ENCODE peak calls at places on chromosomes 11 and 22, in five cellular contexts. One of them, this sample, is unnamed. For H3K36me3, the result is how much of the 10 kb centered on the place peaks cover.

GRCh38 chr11:120566176-120566575 is 54.6 kb downstream of the GRIK4 start:
- DNase-seq in brain microvascular endothelial cell: peak
- DNase-seq in heart left ventricle: no peak
- DNase-seq in fibroblast of lung: peak
- DNase-seq in K562: no peak
- DNase-seq in this sample: no peak

GRCh38 chr22:24996420-24996952 is 44.0 kb downstream of the KIAA1671 start:
- DNase-seq in heart left ventricle: no peak
- DNase-seq in K562: no peak
- DNase-seq in fibroblast of lung: peak
- DNase-seq in brain microvascular endothelial cell: no peak
- DNase-seq in this sample: peak

GRCh38 chr11:59510917-59511589 is at the start of gene OR4D9:
- DNase-seq in heart left ventricle: no peak
- DNase-seq in fibroblast of lung: no peak
- DNase-seq in brain microvascular endothelial cell: no peak
- DNase-seq in K562: no peak
- DNase-seq in this sample: peak

GRCh38 chr11:65500262-65501004 is 1.6 kb downstream of the MALAT1 start:
- DNase-seq in brain microvascular endothelial cell: peak
- DNase-seq in heart left ventricle: no peak
- DNase-seq in K562: no peak
- DNase-seq in fibroblast of lung: peak
- DNase-seq in this sample: peak

GRCh38 chr11:100682247-100682969 is 4.7 kb upstream of the ARHGAP42 start:
- DNase-seq in brain microvascular endothelial cell: no peak
- DNase-seq in fibroblast of lung: no peak
- DNase-seq in heart left ventricle: no peak
- DNase-seq in K562: no peak
- DNase-seq in this sample: peak

GRCh38 chr22:22687638-22688500 is 43.5 kb downstream of the GGTLC2 start:
- DNase-seq in heart left ventricle: peak
- DNase-seq in brain microvascular endothelial cell: peak
- DNase-seq in fibroblast of lung: peak
- DNase-seq in K562: peak
- DNase-seq in this sample: peak

GRCh38 chr11:88157401-88157800 is 17.8 kb downstream of the RAB38 start:
- DNase-seq in K562: no peak
- DNase-seq in heart left ventricle: no peak
- DNase-seq in brain microvascular endothelial cell: no peak
- DNase-seq in fibroblast of lung: no peak
- DNase-seq in this sample: no peak

GRCh38 chr11:101915811-101916291 is 471 bp downstream of the ANGPTL5 start:
- DNase-seq in heart left ventricle: no peak
- DNase-seq in fibroblast of lung: peak
- DNase-seq in K562: no peak
- DNase-seq in brain microvascular endothelial cell: peak
- DNase-seq in this sample: peak

GRCh38 chr22:45224988-45225731 is 15.5 kb downstream of the KIAA0930 start:
- DNase-seq in heart left ventricle: no peak
- DNase-seq in fibroblast of lung: no peak
- DNase-seq in brain microvascular endothelial cell: no peak
- DNase-seq in K562: no peak
- DNase-seq in this sample: no peak

GRCh38 chr22:46126853-46127385 is 23.4 kb upstream of the PPARA start:
- DNase-seq in brain microvascular endothelial cell: no peak
- DNase-seq in fibroblast of lung: no peak
- DNase-seq in heart left ventricle: no peak
- DNase-seq in K562: no peak
- DNase-seq in this sample: no peak

GRCh38 chr11:79406376-79406775 is 34.5 kb downstream of the TENM4 start:
- DNase-seq in heart left ventricle: no peak
- DNase-seq in K562: no peak
- DNase-seq in fibroblast of lung: no peak
- DNase-seq in brain microvascular endothelial cell: no peak
- DNase-seq in this sample: no peak

GRCh38 chr11:125959931-125960330 is 14.1 kb downstream of the VSIG10L2 start:
- DNase-seq in fibroblast of lung: no peak
- DNase-seq in brain microvascular endothelial cell: no peak
- DNase-seq in heart left ventricle: no peak
- DNase-seq in K562: no peak
- DNase-seq in this sample: no peak

GRCh38 chr22:47174671-47175111 is 412.2 kb downstream of the TBC1D22A start:
- DNase-seq in fibroblast of lung: no peak
- DNase-seq in heart left ventricle: peak
- DNase-seq in brain microvascular endothelial cell: no peak
- DNase-seq in K562: no peak
- DNase-seq in this sample: no peak

GRCh38 chr22:19430890-19431541 is 517 bp downstream of the HIRA start:
- DNase-seq in K562: peak
- DNase-seq in fibroblast of lung: peak
- DNase-seq in heart left ventricle: peak
- DNase-seq in brain microvascular endothelial cell: no peak
- DNase-seq in this sample: peak

GRCh38 chr11:15412054-15412453 is 297.3 kb downstream of the INSC start:
- DNase-seq in K562: no peak
- DNase-seq in fibroblast of lung: no peak
- DNase-seq in brain microvascular endothelial cell: no peak
- DNase-seq in heart left ventricle: no peak
- DNase-seq in this sample: no peak

GRCh38 chr11:8712506-8712905 is 29.9 kb downstream of the RPL27A start:
- DNase-seq in brain microvascular endothelial cell: no peak
- DNase-seq in fibroblast of lung: no peak
- DNase-seq in heart left ventricle: no peak
- DNase-seq in K562: no peak
- DNase-seq in this sample: no peak

GRCh38 chr11:97937501-97937900 is 1083.2 kb upstream of the CNTN5 start:
- DNase-seq in fibroblast of lung: peak
- DNase-seq in heart left ventricle: no peak
- DNase-seq in brain microvascular endothelial cell: peak
- DNase-seq in K562: no peak
- DNase-seq in this sample: no peak

GRCh38 chr22:46358766-46359165 is 23.3 kb downstream of the TRMU start:
- DNase-seq in heart left ventricle: no peak
- DNase-seq in fibroblast of lung: no peak
- DNase-seq in brain microvascular endothelial cell: no peak
- DNase-seq in K562: no peak
- DNase-seq in this sample: no peak

GRCh38 chr22:38452373-38453064 is 2.5 kb downstream of the KCNJ4 start:
- DNase-seq in heart left ventricle: peak
- DNase-seq in brain microvascular endothelial cell: no peak
- DNase-seq in fibroblast of lung: peak
- DNase-seq in K562: no peak
- DNase-seq in this sample: peak

GRCh38 chr11:720642-721346 is 14.8 kb downstream of the EPS8L2 start:
- DNase-seq in heart left ventricle: no peak
- DNase-seq in K562: peak
- DNase-seq in brain microvascular endothelial cell: no peak
- DNase-seq in fibroblast of lung: no peak
- DNase-seq in this sample: no peak

GRCh38 chr22:40462195-40462988 is 92.0 kb downstream of the SGSM3 start:
- DNase-seq in brain microvascular endothelial cell: no peak
- DNase-seq in heart left ventricle: no peak
- DNase-seq in K562: no peak
- DNase-seq in fibroblast of lung: no peak
- DNase-seq in this sample: no peak

GRCh38 chr11:63567044-63567840 is 4.1 kb upstream of the PLAAT2 start:
- DNase-seq in fibroblast of lung: peak
- DNase-seq in heart left ventricle: peak
- DNase-seq in K562: peak
- DNase-seq in brain microvascular endothelial cell: peak
- DNase-seq in this sample: peak

GRCh38 chr22:18987765-18988164 is 51.7 kb upstream of the PRODH start:
- DNase-seq in fibroblast of lung: no peak
- DNase-seq in heart left ventricle: no peak
- DNase-seq in K562: peak
- DNase-seq in brain microvascular endothelial cell: no peak
- DNase-seq in this sample: peak

GRCh38 chr22:36589856-36590255 is 60.9 kb upstream of the EIF3D start:
- DNase-seq in fibroblast of lung: no peak
- DNase-seq in brain microvascular endothelial cell: no peak
- DNase-seq in heart left ventricle: no peak
- DNase-seq in K562: no peak
- DNase-seq in this sample: no peak

GRCh38 chr11:67561971-67562560 is 21.5 kb upstream of the GSTP1 start:
- DNase-seq in K562: no peak
- DNase-seq in brain microvascular endothelial cell: no peak
- DNase-seq in heart left ventricle: no peak
- DNase-seq in fibroblast of lung: peak
- DNase-seq in this sample: no peak

GRCh38 chr22:30876925-30877553 is 91.5 kb downstream of the MORC2 start:
- DNase-seq in K562: no peak
- DNase-seq in brain microvascular endothelial cell: no peak
- DNase-seq in heart left ventricle: peak
- DNase-seq in fibroblast of lung: peak
- DNase-seq in this sample: peak

GRCh38 chr11:32884770-32885384 is 7.7 kb upstream of the QSER1 start:
- DNase-seq in K562: no peak
- DNase-seq in heart left ventricle: no peak
- DNase-seq in fibroblast of lung: peak
- DNase-seq in brain microvascular endothelial cell: peak
- DNase-seq in this sample: peak

GRCh38 chr11:64237484-64237951 is 3.1 kb downstream of the VEGFB start:
- DNase-seq in brain microvascular endothelial cell: no peak
- DNase-seq in K562: no peak
- DNase-seq in fibroblast of lung: no peak
- DNase-seq in heart left ventricle: no peak
- DNase-seq in this sample: no peak

GRCh38 chr22:46069518-46070214 is 80.7 kb upstream of the PPARA start:
- DNase-seq in heart left ventricle: peak
- DNase-seq in brain microvascular endothelial cell: peak
- DNase-seq in K562: no peak
- DNase-seq in fibroblast of lung: peak
- DNase-seq in this sample: peak

GRCh38 chr11:117152066-117152465 is 8.0 kb downstream of the PAFAH1B2 start:
- DNase-seq in brain microvascular endothelial cell: no peak
- DNase-seq in fibroblast of lung: no peak
- DNase-seq in heart left ventricle: no peak
- DNase-seq in K562: no peak
- DNase-seq in this sample: no peak

GRCh38 chr11:79902493-79902892 is 461.7 kb upstream of the TENM4 start:
- DNase-seq in heart left ventricle: no peak
- DNase-seq in K562: no peak
- DNase-seq in fibroblast of lung: peak
- DNase-seq in brain microvascular endothelial cell: peak
- DNase-seq in this sample: peak

GRCh38 chr22:17258015-17258827 is 39.0 kb upstream of the ADA2 start:
- DNase-seq in fibroblast of lung: peak
- DNase-seq in heart left ventricle: peak
- DNase-seq in K562: peak
- DNase-seq in brain microvascular endothelial cell: no peak
- DNase-seq in this sample: peak

GRCh38 chr11:48129697-48130395 is 86.8 kb upstream of the OR4B1 start:
- DNase-seq in K562: no peak
- DNase-seq in fibroblast of lung: peak
- DNase-seq in heart left ventricle: no peak
- DNase-seq in brain microvascular endothelial cell: no peak
- DNase-seq in this sample: no peak

GRCh38 chr11:48138222-48138621 is 78.4 kb upstream of the OR4B1 start:
- DNase-seq in K562: no peak
- DNase-seq in brain microvascular endothelial cell: no peak
- DNase-seq in heart left ventricle: no peak
- DNase-seq in fibroblast of lung: no peak
- DNase-seq in this sample: no peak

DNA sequence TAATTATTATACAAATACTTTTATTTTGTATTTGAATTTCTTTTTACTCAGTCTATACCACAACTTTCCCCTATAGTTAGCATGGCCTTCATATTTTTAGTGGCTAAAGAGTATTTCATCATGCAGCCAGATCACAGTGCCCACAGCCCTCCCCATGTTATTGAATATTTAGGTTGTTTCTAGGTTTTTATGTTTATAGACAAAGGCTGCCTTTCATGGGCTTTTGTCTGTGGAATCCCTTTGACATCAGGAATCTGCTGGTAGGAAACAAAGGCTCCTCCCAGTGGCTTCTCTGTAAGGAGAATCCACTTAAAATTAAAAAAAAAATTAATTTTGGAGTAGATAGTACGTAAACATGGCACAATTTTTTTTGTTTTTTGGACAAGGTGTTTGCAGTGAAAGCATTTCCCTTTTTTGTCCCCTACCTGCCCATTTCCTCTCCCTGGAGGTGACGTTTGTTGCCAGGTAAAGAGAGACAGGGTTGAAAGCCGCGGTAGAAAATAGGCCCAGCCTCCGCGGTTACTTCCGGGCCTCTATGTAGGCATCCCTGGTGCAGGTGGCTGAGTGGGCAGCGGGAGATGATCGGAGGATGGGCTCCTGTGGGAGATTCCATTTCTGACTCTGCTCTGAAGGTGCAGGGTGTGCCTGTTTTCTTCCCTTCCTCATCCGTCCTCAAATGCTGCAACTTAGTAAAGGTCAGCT is 82.2 kb upstream of the OR4B1 start:
- DNase-seq in K562: no peak
- DNase-seq in fibroblast of lung: no peak
- DNase-seq in heart left ventricle: no peak
- DNase-seq in brain microvascular endothelial cell: no peak
- DNase-seq in this sample: no peak
- H3K36me3 ChIP-seq in K562: under half
- H3K36me3 ChIP-seq in fibroblast of lung: under half
- H3K36me3 ChIP-seq in heart left ventricle: under half
- H3K36me3 ChIP-seq in brain microvascular endothelial cell: under half
- H3K36me3 ChIP-seq in this sample: under half

DNA sequence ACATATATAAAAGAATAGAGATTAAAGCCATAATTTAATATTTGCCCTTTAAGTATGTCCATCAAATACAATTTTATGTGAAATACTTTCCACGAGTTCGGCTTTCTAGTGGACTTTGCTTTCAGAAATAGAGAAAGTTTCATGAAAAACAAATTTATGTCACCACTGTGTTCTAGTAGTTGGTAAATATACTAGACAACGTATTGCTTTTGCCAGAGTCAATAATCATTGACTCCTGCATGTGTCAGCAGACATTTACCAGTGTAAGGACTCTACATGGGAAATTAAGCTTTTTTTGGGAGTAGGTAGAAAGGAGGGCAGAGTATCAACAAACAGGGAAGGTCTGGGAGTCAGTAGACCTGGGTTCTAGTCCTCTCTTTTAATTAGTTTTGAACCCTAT is 32.3 kb upstream of the CAT start:
- DNase-seq in heart left ventricle: no peak
- DNase-seq in brain microvascular endothelial cell: no peak
- DNase-seq in K562: no peak
- DNase-seq in fibroblast of lung: no peak
- DNase-seq in this sample: no peak
- H3K36me3 ChIP-seq in heart left ventricle: under half
- H3K36me3 ChIP-seq in brain microvascular endothelial cell: under half
- H3K36me3 ChIP-seq in K562: under half
- H3K36me3 ChIP-seq in fibroblast of lung: under half
- H3K36me3 ChIP-seq in this sample: under half

GRCh38 chr11:74822187-74822586 is 73.5 kb downstream of the RNF169 start:
- DNase-seq in brain microvascular endothelial cell: peak
- DNase-seq in K562: no peak
- DNase-seq in heart left ventricle: no peak
- DNase-seq in fibroblast of lung: peak
- DNase-seq in this sample: no peak
- H3K36me3 ChIP-seq in brain microvascular endothelial cell: under half
- H3K36me3 ChIP-seq in K562: half or more
- H3K36me3 ChIP-seq in heart left ventricle: under half
- H3K36me3 ChIP-seq in fibroblast of lung: under half
- H3K36me3 ChIP-seq in this sample: under half

GRCh38 chr11:129721685-129722084 is 94.0 kb upstream of the TMEM45B start:
- DNase-seq in heart left ventricle: no peak
- DNase-seq in K562: no peak
- DNase-seq in brain microvascular endothelial cell: no peak
- DNase-seq in fibroblast of lung: no peak
- DNase-seq in this sample: no peak
- H3K36me3 ChIP-seq in heart left ventricle: under half
- H3K36me3 ChIP-seq in K562: under half
- H3K36me3 ChIP-seq in brain microvascular endothelial cell: under half
- H3K36me3 ChIP-seq in fibroblast of lung: under half
- H3K36me3 ChIP-seq in this sample: under half

This sample was measured in A673.